ENCODE peak calls at places on chromosomes 16 and 17, in nine cellular contexts. J, Z, P, E, R, V, N, X and W are unnamed samples.

GRCh38 chr17:7922499-7923289 is 6.6 kb upstream of the RNF227 start:
- DNase-seq in V (peak; percentile 85), N (peak; percentile 84), Z (peak; percentile 93), J (peak; percentile 89), R (peak; percentile 75), E (no peak), P (peak; percentile 96), X (peak; percentile 89), W (peak; percentile 68)

GRCh38 chr16:30998852-30999761 is 11.3 kb downstream of the STX1B start:
- DNase-seq in R (no peak), V (no peak), E (no peak), X (no peak), J (no peak), P (no peak), N (no peak), Z (peak; percentile 45), W (no peak)

GRCh38 chr17:55717898-55718735 is 4.5 kb downstream of the TMEM100 start:
- DNase-seq in Z (no peak), N (peak; percentile 85), X (peak; percentile 71), P (peak; percentile 91), V (peak; percentile 78), J (peak; percentile 85), R (peak; percentile 48), E (peak; percentile 54), W (no peak)

GRCh38 chr16:23223368-23223767 is 40.8 kb downstream of the SCNN1G start:
- DNase-seq in R (no peak), Z (no peak), V (no peak), P (no peak), E (no peak), X (no peak), N (no peak), J (no peak), W (no peak)

GRCh38 chr17:58339775-58340622 is 11.4 kb upstream of the TSPOAP1 start:
- DNase-seq in P (peak; percentile 14), X (peak; percentile 60), E (peak; percentile 4), N (no peak), R (no peak), Z (no peak), V (no peak), J (no peak), W (no peak)

GRCh38 chr17:80146121-80147034 is 550 bp downstream of the EIF4A3 start:
- DNase-seq in P (no peak), V (peak; percentile 21), R (no peak), E (peak; percentile 79), X (peak; percentile 63), Z (peak; percentile 73), N (peak; percentile 32), J (peak; percentile 27), W (no peak)

GRCh38 chr17:11986939-11987329 is 10.3 kb downstream of the ZNF18 start:
- DNase-seq in Z (peak; percentile 35), J (peak; percentile 62), R (no peak), N (peak; percentile 36), P (no peak), V (peak; percentile 63), X (no peak), E (peak; percentile 41), W (no peak)

GRCh38 chr17:56939869-56940484 is 20.9 kb downstream of the COIL start:
- DNase-seq in E (peak; percentile 79), N (peak; percentile 71), Z (peak; percentile 70), V (peak; percentile 79), P (no peak), J (peak; percentile 83), R (no peak), X (no peak), W (peak; percentile 48)

GRCh38 chr17:7177954-7178477 is 1.2 kb downstream of the ASGR1 start:
- DNase-seq in R (no peak), J (peak; percentile 74), E (peak; percentile 70), X (no peak), V (peak; percentile 57), P (peak; percentile 56), N (peak; percentile 29), Z (peak; percentile 76), W (no peak)

GRCh38 chr16:88368994-88369393 is 13.8 kb upstream of the ZNF469 start:
- DNase-seq in X (no peak), R (no peak), P (peak; percentile 69), Z (peak; percentile 39), N (no peak), V (no peak), J (no peak), E (no peak), W (no peak)

GRCh38 chr17:49969134-49969759 is at the start of gene DLX4:
- DNase-seq in Z (peak; percentile 92), J (no peak), P (peak; percentile 89), E (peak; percentile 71), R (no peak), X (peak; percentile 77), N (no peak), V (no peak), W (no peak)

GRCh38 chr16:11586375-11586855 is 304 bp downstream of the LITAF start:
- DNase-seq in N (no peak), X (no peak), E (no peak), P (peak; percentile 80), V (no peak), Z (no peak), R (peak; percentile 15), J (no peak), W (no peak)

GRCh38 chr17:35103271-35103670 is 16.4 kb downstream of the RAD51D start:
- DNase-seq in V (no peak), N (no peak), Z (no peak), E (no peak), R (no peak), P (no peak), J (no peak), X (no peak), W (no peak)

GRCh38 chr16:47731252-47731651 is 270.1 kb downstream of the PHKB start:
- DNase-seq in V (no peak), P (no peak), X (no peak), Z (no peak), R (no peak), J (no peak), E (no peak), N (no peak), W (no peak)

GRCh38 chr16:27759301-27759871 is 209.4 kb downstream of the KATNIP start:
- DNase-seq in X (no peak), Z (no peak), V (peak; percentile 74), E (no peak), N (no peak), P (no peak), R (no peak), J (peak; percentile 69), W (no peak)

GRCh38 chr17:29048440-29049360 is 5.8 kb downstream of the PIPOX start:
- DNase-seq in R (no peak), J (peak; percentile 42), N (peak; percentile 56), E (peak; percentile 80), P (no peak), Z (no peak), X (no peak), V (peak; percentile 2), W (no peak)

GRCh38 chr17:29590261-29590978 is 972 bp upstream of the GIT1 start:
- DNase-seq in P (no peak), E (no peak), Z (peak; percentile 65), J (no peak), N (no peak), V (no peak), R (no peak), X (no peak), W (no peak)

GRCh38 chr16:11506816-11507305 is 79.9 kb downstream of the LITAF start:
- DNase-seq in N (no peak), E (no peak), Z (no peak), X (no peak), V (no peak), J (no peak), P (peak; percentile 73), R (no peak), W (no peak)

GRCh38 chr16:3171855-3172593 is 16.0 kb upstream of the OR1F1 start:
- DNase-seq in J (no peak), Z (peak; percentile 79), R (peak; percentile 56), V (no peak), P (peak; percentile 70), X (peak; percentile 68), N (no peak), E (peak; percentile 51), W (no peak)

GRCh38 chr17:79826210-79826680 is 13.0 kb downstream of the CBX4 start:
- DNase-seq in J (peak; percentile 53), E (no peak), R (no peak), P (no peak), N (no peak), V (peak; percentile 42), Z (no peak), X (no peak), W (no peak)

GRCh38 chr17:81153340-81153803 is 11.9 kb upstream of the PVALEF start:
- DNase-seq in N (no peak), E (peak; percentile 15), R (no peak), V (peak; percentile 89), P (no peak), J (peak; percentile 88), Z (peak; percentile 43), X (no peak), W (no peak)

GRCh38 chr17:13725286-13725990 is 123.7 kb upstream of the HS3ST3A1 start:
- DNase-seq in P (no peak), Z (no peak), J (no peak), E (no peak), V (no peak), X (no peak), R (no peak), N (no peak), W (no peak)

GRCh38 chr17:32243712-32244111 is 21.9 kb upstream of the RHBDL3 start:
- DNase-seq in V (no peak), J (no peak), N (no peak), P (no peak), R (no peak), X (no peak), Z (no peak), E (no peak), W (no peak)

GRCh38 chr16:67855789-67856188 is 8.3 kb upstream of the CENPT start:
- DNase-seq in R (no peak), V (no peak), Z (no peak), P (no peak), X (no peak), N (no peak), E (no peak), J (no peak), W (no peak)

GRCh38 chr17:38339891-38340290 is 3.9 kb downstream of the GPR179 start:
- DNase-seq in R (no peak), Z (no peak), E (no peak), J (no peak), V (no peak), N (no peak), P (no peak), X (no peak), W (no peak)

GRCh38 chr16:16062023-16062932 is 112.9 kb downstream of the ABCC1 start:
- DNase-seq in Z (peak; percentile 32), X (peak; percentile 71), R (no peak), V (no peak), N (no peak), E (no peak), J (peak; percentile 11), P (no peak), W (peak; percentile 20)

GRCh38 chr16:89964201-89964600 is 15.6 kb downstream of the DEF8 start:
- DNase-seq in Z (no peak), N (no peak), R (no peak), E (no peak), X (no peak), P (no peak), J (no peak), V (no peak), W (no peak)

GRCh38 chr17:72802726-72803125 is 289.8 kb downstream of the SLC39A11 start:
- DNase-seq in V (no peak), E (no peak), J (no peak), X (no peak), P (no peak), Z (no peak), R (no peak), N (no peak), W (no peak)

GRCh38 chr17:18183334-18184142 is at the start of gene ALKBH5:
- DNase-seq in Z (peak; percentile 100), E (peak; percentile 99), X (peak; percentile 99), J (peak; percentile 100), V (peak; percentile 100), R (peak; percentile 92), N (peak; percentile 99), P (peak; percentile 98), W (peak; percentile 93)

GRCh38 chr17:5662409-5663150 is 78.3 kb upstream of the NLRP1 start:
- DNase-seq in Z (no peak), J (no peak), X (no peak), R (no peak), E (no peak), P (no peak), N (peak; percentile 31), V (no peak), W (no peak)

GRCh38 chr17:32593003-32593402 is 106.2 kb downstream of the CDK5R1 start:
- DNase-seq in V (peak; percentile 20), P (no peak), N (no peak), J (no peak), Z (no peak), X (no peak), R (no peak), E (no peak), W (no peak)